ENCODE peak calls at places on chromosome 10, in four cellular contexts. One of them, this sample, is unnamed.
A peak's percentile ranks its signal among the peaks of the same experiment; 100 is the strongest.

GRCh38 chr10:123744226-123744536 is 78.0 kb downstream of the GPR26 start:
- DNase-seq in H9: no peak
- DNase-seq in neuronal stem cell: no peak
- DNase-seq in trophoblast cell: no peak
- DNase-seq in this sample: no peak

GRCh38 chr10:17075510-17075909 is 54.1 kb downstream of the CUBN start:
- DNase-seq in H9: no peak
- DNase-seq in neuronal stem cell: no peak
- DNase-seq in trophoblast cell: peak; percentile 65
- DNase-seq in this sample: peak; percentile 94

GRCh38 chr10:5033061-5033770 is 29.6 kb upstream of the AKR1C2 start:
- DNase-seq in trophoblast cell: no peak
- DNase-seq in H9: no peak
- DNase-seq in neuronal stem cell: no peak
- DNase-seq in this sample: peak; percentile 45

GRCh38 chr10:123614888-123615287 is 51.3 kb upstream of the GPR26 start:
- DNase-seq in H9: peak; percentile 87
- DNase-seq in neuronal stem cell: peak; percentile 87
- DNase-seq in trophoblast cell: peak; percentile 88
- DNase-seq in this sample: no peak

GRCh38 chr10:33345236-33345635 is 10.8 kb upstream of the NRP1 start:
- DNase-seq in H9: no peak
- DNase-seq in neuronal stem cell: no peak
- DNase-seq in trophoblast cell: no peak
- DNase-seq in this sample: no peak

GRCh38 chr10:133445751-133446708 is 7.7 kb upstream of the SCART1 start:
- DNase-seq in neuronal stem cell: no peak
- DNase-seq in H9: no peak
- DNase-seq in trophoblast cell: no peak
- DNase-seq in this sample: no peak

GRCh38 chr10:132554991-132555647 is 17.5 kb downstream of the INPP5A start:
- DNase-seq in neuronal stem cell: no peak
- DNase-seq in trophoblast cell: no peak
- DNase-seq in H9: no peak
- DNase-seq in this sample: no peak

GRCh38 chr10:13820591-13821377 is 234.0 kb downstream of the PRPF18 start:
- DNase-seq in neuronal stem cell: no peak
- DNase-seq in trophoblast cell: no peak
- DNase-seq in H9: no peak
- DNase-seq in this sample: no peak

GRCh38 chr10:99720387-99720786 is 11.5 kb downstream of the COX15 start:
- DNase-seq in H9: no peak
- DNase-seq in trophoblast cell: peak; percentile 94
- DNase-seq in neuronal stem cell: no peak
- DNase-seq in this sample: no peak

GRCh38 chr10:26566525-26567348 is 128.6 kb downstream of the APBB1IP start:
- DNase-seq in trophoblast cell: no peak
- DNase-seq in H9: peak; percentile 77
- DNase-seq in neuronal stem cell: no peak
- DNase-seq in this sample: no peak

GRCh38 chr10:95814011-95814727 is 58.2 kb downstream of the ENTPD1 start:
- DNase-seq in H9: no peak
- DNase-seq in trophoblast cell: peak; percentile 44
- DNase-seq in neuronal stem cell: no peak
- DNase-seq in this sample: peak; percentile 90

GRCh38 chr10:17200885-17201164 is 647 bp downstream of the TRDMT1 start:
- DNase-seq in H9: no peak
- DNase-seq in trophoblast cell: peak; percentile 34
- DNase-seq in neuronal stem cell: no peak
- DNase-seq in this sample: peak; percentile 78

GRCh38 chr10:5317547-5318107 is 47.1 kb upstream of the UCN3 start:
- DNase-seq in H9: no peak
- DNase-seq in trophoblast cell: peak; percentile 5
- DNase-seq in neuronal stem cell: no peak
- DNase-seq in this sample: peak; percentile 70

GRCh38 chr10:123451607-123452245 is 214.4 kb upstream of the GPR26 start:
- DNase-seq in H9: no peak
- DNase-seq in trophoblast cell: peak; percentile 5
- DNase-seq in neuronal stem cell: no peak
- DNase-seq in this sample: no peak

GRCh38 chr10:111102381-111102973 is 25.6 kb downstream of the ADRA2A start:
- DNase-seq in neuronal stem cell: no peak
- DNase-seq in trophoblast cell: no peak
- DNase-seq in H9: no peak
- DNase-seq in this sample: no peak

GRCh38 chr10:24891823-24892222 is 60.6 kb downstream of the PRTFDC1 start:
- DNase-seq in neuronal stem cell: no peak
- DNase-seq in H9: no peak
- DNase-seq in trophoblast cell: no peak
- DNase-seq in this sample: no peak

DNA sequence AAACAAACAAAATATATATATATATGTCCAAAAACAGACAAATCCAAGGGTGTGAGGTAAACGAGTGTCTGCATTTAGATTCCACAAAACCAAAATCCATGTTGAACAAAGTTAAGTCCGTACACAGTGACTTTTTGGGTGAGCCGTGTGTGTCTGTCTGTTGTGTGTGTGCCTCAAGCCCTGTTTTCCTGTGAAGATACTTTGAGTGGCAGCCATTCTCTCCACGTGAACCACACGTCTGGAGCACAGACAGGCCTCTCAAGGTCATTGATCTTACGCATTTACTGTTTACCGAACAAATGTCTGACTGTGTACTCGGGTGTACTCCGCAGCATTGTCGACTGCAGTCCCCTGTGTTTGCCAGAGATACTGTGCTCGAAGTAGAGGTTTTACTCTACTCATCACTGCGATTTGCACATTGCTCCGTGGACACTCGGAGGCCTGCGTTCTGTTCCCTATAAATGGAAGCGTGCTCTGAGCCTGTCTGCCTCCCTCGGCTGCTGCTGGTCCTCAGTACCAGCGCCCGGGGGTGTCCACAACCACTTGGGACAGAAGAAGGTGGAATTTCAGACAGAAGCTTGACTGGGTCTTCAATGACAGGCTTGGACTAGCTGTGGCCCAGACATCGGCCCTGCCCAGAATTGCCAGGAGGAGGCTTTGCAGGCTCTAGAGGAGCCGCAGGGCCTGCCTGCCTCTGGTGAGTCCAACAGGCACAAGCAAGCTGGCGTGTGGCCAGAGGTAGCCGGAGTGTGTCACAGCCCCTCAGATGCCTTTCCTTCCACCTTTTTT is 22.1 kb downstream of the CYP17A1 start:
- DNase-seq in neuronal stem cell: no peak
- DNase-seq in trophoblast cell: peak; percentile 29
- DNase-seq in H9: peak; percentile 45
- DNase-seq in this sample: peak; percentile 72
- H3K14ac ChIP-seq in neuronal stem cell: no peak overlapping the region
- H3K14ac ChIP-seq in trophoblast cell: peak overlapping the region; percentile 7
- H3K14ac ChIP-seq in H9: no peak overlapping the region
- H3K14ac ChIP-seq in this sample: no peak overlapping the region

GRCh38 chr10:75294518-75294865 is 58.7 kb upstream of the COMTD1 start:
- DNase-seq in trophoblast cell: peak; percentile 56
- DNase-seq in H9: no peak
- DNase-seq in neuronal stem cell: no peak
- DNase-seq in this sample: peak; percentile 56

GRCh38 chr10:75294866-75295692 is 59.3 kb upstream of the COMTD1 start:
- DNase-seq in neuronal stem cell: peak; percentile 49
- DNase-seq in trophoblast cell: peak; percentile 89
- DNase-seq in H9: peak; percentile 64
- DNase-seq in this sample: peak; percentile 92

GRCh38 chr10:75297021-75297599 is 61.4 kb upstream of the COMTD1 start:
- DNase-seq in trophoblast cell: no peak
- DNase-seq in H9: no peak
- DNase-seq in neuronal stem cell: no peak
- DNase-seq in this sample: peak; percentile 33

GRCh38 chr10:75294031-75294437 is 58.3 kb upstream of the COMTD1 start:
- DNase-seq in H9: no peak
- DNase-seq in neuronal stem cell: no peak
- DNase-seq in trophoblast cell: no peak
- DNase-seq in this sample: peak; percentile 51

GRCh38 chr10:75295901-75296441 is 60.2 kb upstream of the COMTD1 start:
- DNase-seq in trophoblast cell: no peak
- DNase-seq in neuronal stem cell: no peak
- DNase-seq in H9: no peak
- DNase-seq in this sample: peak; percentile 58
- H3K14ac ChIP-seq in trophoblast cell: peak overlapping the region; percentile 2
- H3K14ac ChIP-seq in neuronal stem cell: no peak overlapping the region
- H3K14ac ChIP-seq in H9: no peak overlapping the region
- H3K14ac ChIP-seq in this sample: no peak overlapping the region

GRCh38 chr10:49274886-49275285 is 24.1 kb upstream of the C10orf71 start:
- DNase-seq in H9: no peak
- DNase-seq in neuronal stem cell: no peak
- DNase-seq in trophoblast cell: no peak
- DNase-seq in this sample: no peak
- H3K14ac ChIP-seq in H9: no peak overlapping the region
- H3K14ac ChIP-seq in neuronal stem cell: no peak overlapping the region
- H3K14ac ChIP-seq in trophoblast cell: no peak overlapping the region
- H3K14ac ChIP-seq in this sample: no peak overlapping the region

DNA sequence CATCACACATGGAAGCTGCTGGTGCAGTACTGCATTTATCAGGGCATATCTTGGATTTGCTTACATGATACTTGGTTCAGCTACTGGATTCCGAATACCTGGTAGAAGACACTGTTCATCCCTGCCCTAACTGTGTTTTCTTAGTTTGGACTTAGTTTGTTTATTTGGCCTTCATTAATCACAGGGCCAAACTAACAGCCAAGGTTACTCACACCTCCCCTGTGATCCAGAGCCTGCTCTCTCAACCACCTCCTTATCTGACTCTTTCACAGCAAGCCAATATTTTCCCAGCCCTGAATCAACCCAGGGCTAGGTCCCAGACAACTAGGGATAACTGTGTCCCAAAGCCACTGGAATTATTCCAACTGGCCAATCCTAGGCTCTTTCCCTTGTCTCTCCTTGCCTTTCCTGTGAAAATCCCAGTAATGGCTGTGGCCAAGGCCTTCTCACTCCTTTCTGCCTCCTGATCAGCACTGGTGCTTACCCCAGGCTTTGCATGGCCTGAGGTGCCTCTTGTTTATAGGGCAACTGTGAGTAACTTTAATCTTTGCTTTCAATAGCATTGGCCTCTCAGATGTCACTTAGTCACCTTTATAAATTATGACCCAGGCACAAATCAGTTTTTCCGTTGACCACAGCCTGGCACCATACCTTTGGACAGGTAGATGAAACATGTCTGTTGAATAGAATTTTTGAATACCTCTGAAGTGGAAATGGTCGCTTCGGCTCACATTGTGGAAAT is 9.3 kb upstream of the JCAD start:
- DNase-seq in trophoblast cell: no peak
- DNase-seq in neuronal stem cell: no peak
- DNase-seq in H9: no peak
- DNase-seq in this sample: peak; percentile 26
- H3K14ac ChIP-seq in trophoblast cell: no peak overlapping the region
- H3K14ac ChIP-seq in neuronal stem cell: no peak overlapping the region
- H3K14ac ChIP-seq in H9: no peak overlapping the region
- H3K14ac ChIP-seq in this sample: no peak overlapping the region

GRCh38 chr10:101817542-101818118 is 614 bp downstream of the OGA start:
- DNase-seq in H9: peak; percentile 49
- DNase-seq in trophoblast cell: peak; percentile 53
- DNase-seq in neuronal stem cell: no peak
- DNase-seq in this sample: peak; percentile 91
- H3K14ac ChIP-seq in H9: peak overlapping the region; percentile 79
- H3K14ac ChIP-seq in trophoblast cell: peak overlapping the region; percentile 85
- H3K14ac ChIP-seq in neuronal stem cell: no peak overlapping the region
- H3K14ac ChIP-seq in this sample: peak overlapping the region; percentile 78

GRCh38 chr10:79445217-79445707 is at the start of gene ZCCHC24:
- DNase-seq in trophoblast cell: peak; percentile 55
- DNase-seq in neuronal stem cell: no peak
- DNase-seq in H9: peak; percentile 75
- DNase-seq in this sample: peak; percentile 43
- H3K14ac ChIP-seq in trophoblast cell: no peak within 1 kb of the TSS
- H3K14ac ChIP-seq in neuronal stem cell: peak within 1 kb of the TSS; percentile 86
- H3K14ac ChIP-seq in H9: no peak within 1 kb of the TSS
- H3K14ac ChIP-seq in this sample: no peak within 1 kb of the TSS

GRCh38 chr10:61970182-61971015 is 68.9 kb downstream of the ARID5B start:
- DNase-seq in neuronal stem cell: no peak
- DNase-seq in trophoblast cell: no peak
- DNase-seq in H9: no peak
- DNase-seq in this sample: peak; percentile 37
- H3K14ac ChIP-seq in neuronal stem cell: no peak overlapping the region
- H3K14ac ChIP-seq in trophoblast cell: no peak overlapping the region
- H3K14ac ChIP-seq in H9: no peak overlapping the region
- H3K14ac ChIP-seq in this sample: no peak overlapping the region

GRCh38 chr10:50850576-50851340 is 34.7 kb downstream of the A1CF start:
- DNase-seq in trophoblast cell: no peak
- DNase-seq in neuronal stem cell: peak; percentile 37
- DNase-seq in H9: no peak
- DNase-seq in this sample: no peak
- H3K14ac ChIP-seq in trophoblast cell: no peak overlapping the region
- H3K14ac ChIP-seq in neuronal stem cell: no peak overlapping the region
- H3K14ac ChIP-seq in H9: no peak overlapping the region
- H3K14ac ChIP-seq in this sample: no peak overlapping the region

DNA sequence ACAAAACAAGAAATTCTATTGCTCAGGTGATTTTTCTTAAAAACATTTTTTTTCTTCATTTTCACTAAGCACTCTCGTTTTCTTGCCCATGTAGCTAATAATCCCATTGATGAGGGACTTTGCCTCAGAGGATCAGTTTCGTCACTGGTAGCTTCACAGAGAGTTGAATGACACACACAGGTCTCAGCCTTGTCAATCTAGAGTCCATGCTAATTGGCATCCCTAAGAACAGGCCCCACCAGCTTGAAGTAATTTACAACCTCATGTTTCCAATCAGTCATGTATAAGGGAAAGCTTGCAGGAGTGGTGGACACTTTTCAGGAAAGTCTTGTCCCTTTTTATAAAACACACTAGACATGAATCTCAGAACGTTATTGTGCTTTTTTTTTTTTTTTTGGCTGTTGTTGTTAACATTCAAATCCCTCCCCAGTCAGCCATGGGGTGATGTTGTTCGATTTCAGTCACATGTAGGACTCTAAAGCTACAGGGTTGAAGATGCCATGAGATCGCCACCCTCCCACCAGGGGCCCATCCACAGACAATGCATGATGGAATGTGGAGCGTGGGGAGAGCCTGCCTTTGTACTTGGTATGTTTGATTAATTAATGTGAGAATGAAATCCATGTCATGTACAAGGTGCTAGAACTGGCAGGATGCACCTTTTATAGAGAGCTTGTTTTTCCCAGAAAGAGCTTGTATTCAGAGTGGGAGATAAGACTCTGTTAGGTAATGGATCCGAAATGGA is 232.4 kb upstream of the FZD8 start:
- DNase-seq in H9: no peak
- DNase-seq in neuronal stem cell: no peak
- DNase-seq in trophoblast cell: no peak
- DNase-seq in this sample: no peak
- H3K14ac ChIP-seq in H9: no peak overlapping the region
- H3K14ac ChIP-seq in neuronal stem cell: no peak overlapping the region
- H3K14ac ChIP-seq in trophoblast cell: peak overlapping the region; percentile 66
- H3K14ac ChIP-seq in this sample: no peak overlapping the region

This sample was measured in mesenchymal stem cell.